ENCODE peak calls at places on chromosomes 16 and 17, in seven cellular contexts. W is fibroblast of the aortic adventitia, X is IMR-90, H is tibial nerve, S is lung, Z is fibroblast of pulmonary artery, Y is fibroblast of lung. J is an unnamed sample.

GRCh38 chr17:64781394-64781793 is 119.3 kb upstream of the SMURF2 start:
- DNase-seq in W (no peak), X (no peak), H (no peak), S (peak; percentile 79), Z (no peak), Y (peak; percentile 34), J (no peak)

GRCh38 chr16:86664518-86665318 is 86.4 kb downstream of the FOXL1 start:
- DNase-seq in W (peak; percentile 90), X (peak; percentile 98), H (no peak), S (no peak), Z (peak; percentile 94), Y (peak; percentile 98), J (no peak)

GRCh38 chr17:50785942-50786570 is 18.7 kb upstream of the ANKRD40CL start:
- DNase-seq in W (peak; percentile 75), X (peak; percentile 90), H (no peak), S (no peak), Z (peak; percentile 65), Y (peak; percentile 66), J (no peak)

GRCh38 chr17:28521296-28522085 is 15.3 kb downstream of the FOXN1 start:
- DNase-seq in W (no peak), X (no peak), H (no peak), S (no peak), Z (no peak), Y (no peak), J (no peak)

GRCh38 chr16:55495616-55496289 is 13.1 kb upstream of the LPCAT2 start:
- DNase-seq in W (peak; percentile 96), X (peak; percentile 85), H (peak; percentile 6), S (peak; percentile 64), Z (no peak), Y (peak; percentile 98), J (no peak)

GRCh38 chr17:73584049-73584448 is 60.2 kb downstream of the SDK2 start:
- DNase-seq in W (no peak), X (no peak), H (no peak), S (no peak), Z (no peak), Y (no peak), J (no peak)

GRCh38 chr16:71472041-71472440 is 10.0 kb upstream of the ZNF23 start:
- DNase-seq in W (no peak), X (no peak), H (no peak), S (no peak), Z (no peak), Y (no peak), J (no peak)

GRCh38 chr17:8226536-8227237 is 16.3 kb upstream of the AURKB start:
- DNase-seq in W (peak; percentile 95), X (peak; percentile 91), H (peak; percentile 87), S (peak; percentile 66), Z (peak; percentile 93), Y (peak; percentile 85), J (peak; percentile 88)

GRCh38 chr17:56468840-56469239 is 124.7 kb upstream of the NOG start:
- DNase-seq in W (no peak), X (no peak), H (no peak), S (no peak), Z (no peak), Y (no peak), J (no peak)

GRCh38 chr16:71584543-71585317 is 7.8 kb upstream of the TAT start:
- DNase-seq in W (no peak), X (no peak), H (no peak), S (no peak), Z (no peak), Y (no peak), J (no peak)

GRCh38 chr16:56357291-56357764 is 68.0 kb downstream of the AMFR start:
- DNase-seq in W (peak; percentile 63), X (peak; percentile 63), H (no peak), S (no peak), Z (peak; percentile 59), Y (peak; percentile 81), J (peak; percentile 73)

GRCh38 chr17:57236686-57237299 is 19.5 kb upstream of the MSI2 start:
- DNase-seq in W (no peak), X (no peak), H (no peak), S (no peak), Z (no peak), Y (no peak), J (no peak)

GRCh38 chr16:88589441-88589840 is 19.2 kb downstream of the ZC3H18 start:
- DNase-seq in W (no peak), X (no peak), H (no peak), S (no peak), Z (no peak), Y (no peak), J (no peak)

GRCh38 chr16:1941924-1942809 is 832 bp downstream of the MSRB1 start:
- DNase-seq in W (no peak), X (no peak), H (no peak), S (peak; percentile 61), Z (peak; percentile 28), Y (peak; percentile 35), J (no peak)

GRCh38 chr17:65121916-65122821 is 15.0 kb upstream of the RGS9 start:
- DNase-seq in W (no peak), X (no peak), H (no peak), S (no peak), Z (no peak), Y (no peak), J (no peak)

GRCh38 chr16:83552193-83552592 is 255.6 kb upstream of the HSBP1 start:
- DNase-seq in W (peak; percentile 31), X (peak; percentile 77), H (no peak), S (no peak), Z (peak; percentile 68), Y (peak; percentile 62), J (no peak)

DNA sequence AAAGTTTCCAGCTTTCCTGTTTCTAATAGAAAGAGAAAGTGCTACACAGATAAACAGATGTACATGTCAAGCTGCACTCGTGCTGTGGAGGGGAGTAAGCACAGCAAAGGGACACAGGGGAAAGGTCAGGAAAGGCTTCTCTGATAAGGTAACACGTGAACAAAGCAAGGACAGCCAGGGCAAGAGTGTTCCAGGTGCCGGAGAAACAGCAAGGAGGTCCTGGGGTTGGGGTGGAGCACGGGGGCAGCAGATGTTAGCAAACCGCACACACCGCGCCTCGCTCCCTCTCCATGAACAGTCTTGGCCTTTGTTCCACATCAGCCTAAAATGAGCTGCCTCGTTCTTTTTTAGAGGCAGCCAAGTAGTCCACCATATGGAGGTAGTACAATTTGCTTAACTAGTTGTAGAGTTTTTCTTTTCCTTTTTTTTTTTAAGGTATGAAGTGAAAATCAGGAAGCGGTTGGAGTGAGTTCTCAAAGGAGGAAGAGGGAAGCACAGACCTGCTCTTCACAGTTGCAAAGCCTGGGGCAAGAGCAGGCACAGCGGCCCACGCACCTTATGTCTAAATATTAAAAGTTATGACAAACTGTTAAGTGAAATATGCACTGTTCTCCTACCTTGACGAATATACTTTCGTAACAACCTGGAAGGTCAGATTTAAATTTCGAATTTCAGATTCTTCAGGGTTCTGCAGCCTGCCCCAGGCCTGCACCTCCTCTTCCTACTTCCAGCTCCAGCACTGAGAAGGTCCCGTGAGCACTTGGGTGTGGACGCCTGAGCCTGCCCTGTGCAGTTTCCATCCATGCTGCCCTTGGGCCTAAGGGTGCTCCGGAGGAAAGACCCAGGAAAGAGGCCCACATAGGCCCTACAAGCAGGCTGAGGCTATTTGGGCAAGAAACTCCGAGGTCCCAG is 41.5 kb upstream of the RPH3AL start:
- DNase-seq in W (no peak), X (no peak), H (no peak), S (no peak), Z (no peak), Y (no peak), J (no peak)
- TF ChIP-seq CTCF in W (no peak), X (no peak), H (no peak), S (no peak), Z (no peak), Y (no peak), J (no peak)

GRCh38 chr16:10871157-10871991 is 5.6 kb upstream of the CIITA start:
- DNase-seq in W (peak; percentile 54), X (peak; percentile 92), H (no peak), S (peak; percentile 81), Z (peak; percentile 56), Y (peak; percentile 96), J (no peak)
- H3K4me3 ChIP-seq in W (no peak overlapping the region), X (no peak overlapping the region), H (no peak overlapping the region), S (no peak overlapping the region), Z (no peak overlapping the region), Y (no peak overlapping the region), J (no peak overlapping the region)

DNA sequence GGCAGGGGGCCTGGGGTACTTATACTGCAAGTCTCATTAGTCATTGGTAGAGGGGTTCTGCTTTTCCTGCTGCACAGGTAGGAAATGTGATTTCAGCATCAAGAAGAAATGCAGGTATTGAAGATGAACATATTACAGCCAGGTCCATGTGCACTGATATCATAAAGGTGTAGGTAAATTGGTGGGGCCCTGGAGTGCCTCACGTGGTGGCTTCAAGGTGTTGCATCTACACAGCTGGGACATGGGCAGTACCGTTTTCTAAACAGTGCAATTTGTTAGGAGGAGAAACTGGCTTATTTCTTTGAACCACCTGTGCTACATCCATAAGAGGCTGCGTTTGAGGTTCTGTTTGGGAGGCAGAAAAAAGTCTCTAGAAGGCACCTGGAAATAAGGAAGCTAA is 618.1 kb upstream of the RBFOX1 start:
- DNase-seq in W (no peak), X (no peak), H (no peak), S (no peak), Z (no peak), Y (no peak), J (no peak)
- TF ChIP-seq CTCF in W (no peak), X (no peak), H (no peak), S (no peak), Z (no peak), Y (no peak), J (no peak)

GRCh38 chr17:76497699-76497978 is 3.6 kb downstream of the RHBDF2 start:
- DNase-seq in W (no peak), X (no peak), H (no peak), S (no peak), Z (no peak), Y (no peak), J (no peak)

GRCh38 chr17:76497979-76498885 is 3.0 kb downstream of the RHBDF2 start:
- DNase-seq in W (peak; percentile 69), X (peak; percentile 93), H (no peak), S (peak; percentile 68), Z (peak; percentile 89), Y (peak; percentile 84), J (peak; percentile 84)

GRCh38 chr17:76500074-76500744 is 1.0 kb downstream of the RHBDF2 start:
- DNase-seq in W (no peak), X (no peak), H (no peak), S (no peak), Z (no peak), Y (no peak), J (no peak)

GRCh38 chr17:76500745-76501017 is 542 bp downstream of the RHBDF2 start:
- DNase-seq in W (no peak), X (no peak), H (no peak), S (no peak), Z (no peak), Y (no peak), J (no peak)

DNA sequence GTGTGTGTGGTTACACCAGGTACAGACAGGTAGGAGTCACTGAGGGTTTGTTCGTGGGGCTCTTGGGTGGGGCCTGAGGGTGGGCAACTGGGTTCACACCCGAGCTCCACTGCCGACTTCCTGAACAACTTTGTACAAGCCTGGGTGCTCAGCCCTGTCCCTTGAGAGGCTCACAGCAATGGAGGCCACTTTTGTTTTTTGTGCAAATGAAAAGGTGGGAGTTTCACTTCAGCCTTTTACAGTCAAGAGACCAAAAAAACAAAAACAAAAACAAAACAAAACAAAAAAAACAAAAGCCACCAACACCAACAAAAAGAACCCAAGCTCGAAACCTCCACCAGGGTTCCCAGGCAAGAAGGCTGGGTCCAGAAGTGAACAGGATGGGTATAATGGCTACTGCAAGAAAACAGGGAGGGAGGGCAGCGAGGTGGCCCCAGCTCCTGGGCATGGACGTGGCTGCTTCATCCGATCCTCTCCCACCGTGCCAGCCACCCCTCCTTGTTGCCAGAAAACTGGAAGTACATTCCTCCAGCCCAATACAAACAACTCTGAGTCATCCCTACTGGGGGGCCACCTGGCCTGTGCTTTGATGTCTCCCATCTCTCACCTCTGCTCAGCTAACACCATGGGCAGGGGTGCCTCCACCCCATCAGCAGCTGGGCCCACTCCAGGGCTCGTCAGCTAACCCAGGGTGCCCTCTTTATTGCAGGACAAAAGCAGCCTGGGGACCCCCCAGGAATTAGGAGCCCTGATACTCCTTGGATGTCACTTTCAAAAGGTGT is 2.1 kb downstream of the RHBDF2 start:
- DNase-seq in W (no peak), X (no peak), H (no peak), S (no peak), Z (no peak), Y (no peak), J (no peak)
- H3K4me3 ChIP-seq in W (no peak overlapping the region), X (no peak overlapping the region), H (peak overlapping the region; percentile 15), S (no peak overlapping the region), Z (peak overlapping the region; percentile 14), Y (no peak overlapping the region), J (peak overlapping the region; percentile 83)

J was measured in coronary artery.